ENCODE peak calls at places on chromosome 14, in eight cellular contexts. One of them, this sample, is unnamed.

GRCh38 chr14:106228541-106229158 is 702.3 kb downstream of the TMEM121 start:
- DNase-seq in activated gamma-delta T cell treated with Interleukin-2 at 50 U/mL for 16 hours: peak
- DNase-seq in T1000: no peak
- DNase-seq in GM10248: no peak
- DNase-seq in HCT116: no peak
- DNase-seq in SIG-M5: no peak
- DNase-seq in activated CD8-positive, alpha-beta memory T cell treated with anti-CD3 and anti-CD28 coated beads, Interleukin-2, amount 50 U/mL, for 4 hours: peak
- DNase-seq in head of caudate nucleus: no peak
- DNase-seq in this sample: no peak

GRCh38 chr14:105537580-105538474 is 11.4 kb downstream of the TMEM121 start:
- DNase-seq in activated gamma-delta T cell treated with Interleukin-2 at 50 U/mL for 16 hours: peak
- DNase-seq in HCT116: no peak
- DNase-seq in head of caudate nucleus: peak
- DNase-seq in SIG-M5: no peak
- DNase-seq in T1000: peak
- DNase-seq in activated CD8-positive, alpha-beta memory T cell treated with anti-CD3 and anti-CD28 coated beads, Interleukin-2, amount 50 U/mL, for 4 hours: peak
- DNase-seq in GM10248: peak
- DNase-seq in this sample: no peak

GRCh38 chr14:95426116-95426475 is 90.4 kb downstream of the SYNE3 start:
- DNase-seq in SIG-M5: no peak
- DNase-seq in GM10248: no peak
- DNase-seq in activated CD8-positive, alpha-beta memory T cell treated with anti-CD3 and anti-CD28 coated beads, Interleukin-2, amount 50 U/mL, for 4 hours: no peak
- DNase-seq in HCT116: no peak
- DNase-seq in activated gamma-delta T cell treated with Interleukin-2 at 50 U/mL for 16 hours: no peak
- DNase-seq in T1000: no peak
- DNase-seq in head of caudate nucleus: no peak
- DNase-seq in this sample: no peak

GRCh38 chr14:101400815-101401214 is 160.5 kb upstream of the DIO3 start:
- DNase-seq in HCT116: no peak
- DNase-seq in activated CD8-positive, alpha-beta memory T cell treated with anti-CD3 and anti-CD28 coated beads, Interleukin-2, amount 50 U/mL, for 4 hours: no peak
- DNase-seq in SIG-M5: no peak
- DNase-seq in T1000: no peak
- DNase-seq in activated gamma-delta T cell treated with Interleukin-2 at 50 U/mL for 16 hours: no peak
- DNase-seq in GM10248: no peak
- DNase-seq in head of caudate nucleus: no peak
- DNase-seq in this sample: no peak

GRCh38 chr14:85313801-85314207 is 216.1 kb upstream of the FLRT2 start:
- DNase-seq in activated CD8-positive, alpha-beta memory T cell treated with anti-CD3 and anti-CD28 coated beads, Interleukin-2, amount 50 U/mL, for 4 hours: no peak
- DNase-seq in GM10248: no peak
- DNase-seq in SIG-M5: no peak
- DNase-seq in head of caudate nucleus: no peak
- DNase-seq in HCT116: no peak
- DNase-seq in T1000: no peak
- DNase-seq in activated gamma-delta T cell treated with Interleukin-2 at 50 U/mL for 16 hours: no peak
- DNase-seq in this sample: no peak

GRCh38 chr14:30291216-30291615 is 267.7 kb upstream of the G2E3 start:
- DNase-seq in activated gamma-delta T cell treated with Interleukin-2 at 50 U/mL for 16 hours: no peak
- DNase-seq in head of caudate nucleus: no peak
- DNase-seq in T1000: no peak
- DNase-seq in GM10248: no peak
- DNase-seq in HCT116: no peak
- DNase-seq in SIG-M5: no peak
- DNase-seq in activated CD8-positive, alpha-beta memory T cell treated with anti-CD3 and anti-CD28 coated beads, Interleukin-2, amount 50 U/mL, for 4 hours: no peak
- DNase-seq in this sample: no peak

GRCh38 chr14:34098045-34098984 is 147.4 kb upstream of the EGLN3 start:
- DNase-seq in head of caudate nucleus: peak
- DNase-seq in T1000: no peak
- DNase-seq in GM10248: peak
- DNase-seq in activated CD8-positive, alpha-beta memory T cell treated with anti-CD3 and anti-CD28 coated beads, Interleukin-2, amount 50 U/mL, for 4 hours: no peak
- DNase-seq in HCT116: peak
- DNase-seq in SIG-M5: no peak
- DNase-seq in activated gamma-delta T cell treated with Interleukin-2 at 50 U/mL for 16 hours: peak
- DNase-seq in this sample: peak

GRCh38 chr14:104276435-104276834 is 138.0 kb downstream of the KIF26A start:
- DNase-seq in activated CD8-positive, alpha-beta memory T cell treated with anti-CD3 and anti-CD28 coated beads, Interleukin-2, amount 50 U/mL, for 4 hours: no peak
- DNase-seq in T1000: no peak
- DNase-seq in activated gamma-delta T cell treated with Interleukin-2 at 50 U/mL for 16 hours: no peak
- DNase-seq in GM10248: no peak
- DNase-seq in head of caudate nucleus: no peak
- DNase-seq in SIG-M5: no peak
- DNase-seq in HCT116: no peak
- DNase-seq in this sample: no peak

GRCh38 chr14:54253195-54253947 is 143.4 kb upstream of the CDKN3 start:
- DNase-seq in activated gamma-delta T cell treated with Interleukin-2 at 50 U/mL for 16 hours: no peak
- DNase-seq in head of caudate nucleus: no peak
- DNase-seq in HCT116: peak
- DNase-seq in T1000: peak
- DNase-seq in GM10248: peak
- DNase-seq in SIG-M5: no peak
- DNase-seq in activated CD8-positive, alpha-beta memory T cell treated with anti-CD3 and anti-CD28 coated beads, Interleukin-2, amount 50 U/mL, for 4 hours: no peak
- DNase-seq in this sample: no peak

GRCh38 chr14:37318938-37319337 is 121.2 kb downstream of the MIPOL1 start:
- DNase-seq in T1000: no peak
- DNase-seq in activated CD8-positive, alpha-beta memory T cell treated with anti-CD3 and anti-CD28 coated beads, Interleukin-2, amount 50 U/mL, for 4 hours: no peak
- DNase-seq in head of caudate nucleus: no peak
- DNase-seq in SIG-M5: no peak
- DNase-seq in HCT116: no peak
- DNase-seq in activated gamma-delta T cell treated with Interleukin-2 at 50 U/mL for 16 hours: no peak
- DNase-seq in GM10248: no peak
- DNase-seq in this sample: no peak

GRCh38 chr14:89304972-89305703 is 111.9 kb downstream of the FOXN3 start:
- DNase-seq in SIG-M5: no peak
- DNase-seq in GM10248: peak
- DNase-seq in HCT116: no peak
- DNase-seq in activated CD8-positive, alpha-beta memory T cell treated with anti-CD3 and anti-CD28 coated beads, Interleukin-2, amount 50 U/mL, for 4 hours: no peak
- DNase-seq in head of caudate nucleus: no peak
- DNase-seq in T1000: no peak
- DNase-seq in activated gamma-delta T cell treated with Interleukin-2 at 50 U/mL for 16 hours: no peak
- DNase-seq in this sample: no peak

GRCh38 chr14:23640524-23641141 is 4.5 kb downstream of the DHRS2 start:
- DNase-seq in SIG-M5: no peak
- DNase-seq in HCT116: no peak
- DNase-seq in activated CD8-positive, alpha-beta memory T cell treated with anti-CD3 and anti-CD28 coated beads, Interleukin-2, amount 50 U/mL, for 4 hours: no peak
- DNase-seq in activated gamma-delta T cell treated with Interleukin-2 at 50 U/mL for 16 hours: no peak
- DNase-seq in GM10248: peak
- DNase-seq in head of caudate nucleus: no peak
- DNase-seq in T1000: peak
- DNase-seq in this sample: no peak

GRCh38 chr14:100108840-100109593 is 43.8 kb downstream of the EVL start:
- DNase-seq in SIG-M5: no peak
- DNase-seq in GM10248: no peak
- DNase-seq in T1000: no peak
- DNase-seq in activated CD8-positive, alpha-beta memory T cell treated with anti-CD3 and anti-CD28 coated beads, Interleukin-2, amount 50 U/mL, for 4 hours: no peak
- DNase-seq in activated gamma-delta T cell treated with Interleukin-2 at 50 U/mL for 16 hours: no peak
- DNase-seq in head of caudate nucleus: peak
- DNase-seq in HCT116: no peak
- DNase-seq in this sample: no peak

GRCh38 chr14:29712586-29712985 is 215.1 kb downstream of the PRKD1 start:
- DNase-seq in GM10248: no peak
- DNase-seq in head of caudate nucleus: no peak
- DNase-seq in HCT116: no peak
- DNase-seq in T1000: no peak
- DNase-seq in SIG-M5: no peak
- DNase-seq in activated CD8-positive, alpha-beta memory T cell treated with anti-CD3 and anti-CD28 coated beads, Interleukin-2, amount 50 U/mL, for 4 hours: no peak
- DNase-seq in activated gamma-delta T cell treated with Interleukin-2 at 50 U/mL for 16 hours: no peak
- DNase-seq in this sample: no peak

GRCh38 chr14:68424443-68425172 is 368.3 kb downstream of the ZFP36L1 start:
- DNase-seq in activated gamma-delta T cell treated with Interleukin-2 at 50 U/mL for 16 hours: no peak
- DNase-seq in head of caudate nucleus: no peak
- DNase-seq in HCT116: no peak
- DNase-seq in activated CD8-positive, alpha-beta memory T cell treated with anti-CD3 and anti-CD28 coated beads, Interleukin-2, amount 50 U/mL, for 4 hours: no peak
- DNase-seq in T1000: no peak
- DNase-seq in GM10248: no peak
- DNase-seq in SIG-M5: no peak
- DNase-seq in this sample: no peak

GRCh38 chr14:93330609-93331000 is 2.2 kb downstream of the BTBD7 start:
- DNase-seq in SIG-M5: no peak
- DNase-seq in HCT116: no peak
- DNase-seq in head of caudate nucleus: no peak
- DNase-seq in GM10248: no peak
- DNase-seq in activated CD8-positive, alpha-beta memory T cell treated with anti-CD3 and anti-CD28 coated beads, Interleukin-2, amount 50 U/mL, for 4 hours: no peak
- DNase-seq in activated gamma-delta T cell treated with Interleukin-2 at 50 U/mL for 16 hours: no peak
- DNase-seq in T1000: no peak
- DNase-seq in this sample: no peak

GRCh38 chr14:72049462-72049861 is 117.2 kb downstream of the RGS6 start:
- DNase-seq in GM10248: peak
- DNase-seq in HCT116: peak
- DNase-seq in activated gamma-delta T cell treated with Interleukin-2 at 50 U/mL for 16 hours: no peak
- DNase-seq in SIG-M5: no peak
- DNase-seq in head of caudate nucleus: no peak
- DNase-seq in activated CD8-positive, alpha-beta memory T cell treated with anti-CD3 and anti-CD28 coated beads, Interleukin-2, amount 50 U/mL, for 4 hours: no peak
- DNase-seq in T1000: no peak
- DNase-seq in this sample: no peak

GRCh38 chr14:102917469-102918211 is 4.8 kb upstream of the AMN start:
- DNase-seq in T1000: peak
- DNase-seq in SIG-M5: no peak
- DNase-seq in activated gamma-delta T cell treated with Interleukin-2 at 50 U/mL for 16 hours: peak
- DNase-seq in HCT116: peak
- DNase-seq in GM10248: peak
- DNase-seq in head of caudate nucleus: peak
- DNase-seq in activated CD8-positive, alpha-beta memory T cell treated with anti-CD3 and anti-CD28 coated beads, Interleukin-2, amount 50 U/mL, for 4 hours: peak
- DNase-seq in this sample: peak

GRCh38 chr14:75282166-75282547 is 3.5 kb downstream of the FOS start:
- DNase-seq in head of caudate nucleus: no peak
- DNase-seq in activated gamma-delta T cell treated with Interleukin-2 at 50 U/mL for 16 hours: no peak
- DNase-seq in activated CD8-positive, alpha-beta memory T cell treated with anti-CD3 and anti-CD28 coated beads, Interleukin-2, amount 50 U/mL, for 4 hours: no peak
- DNase-seq in SIG-M5: no peak
- DNase-seq in GM10248: no peak
- DNase-seq in T1000: no peak
- DNase-seq in HCT116: no peak
- DNase-seq in this sample: no peak

GRCh38 chr14:94373708-94374107 is 14.7 kb downstream of the SERPINA1 start:
- DNase-seq in head of caudate nucleus: peak
- DNase-seq in GM10248: no peak
- DNase-seq in activated gamma-delta T cell treated with Interleukin-2 at 50 U/mL for 16 hours: no peak
- DNase-seq in T1000: peak
- DNase-seq in SIG-M5: no peak
- DNase-seq in HCT116: peak
- DNase-seq in activated CD8-positive, alpha-beta memory T cell treated with anti-CD3 and anti-CD28 coated beads, Interleukin-2, amount 50 U/mL, for 4 hours: no peak
- DNase-seq in this sample: no peak

GRCh38 chr14:52356025-52356424 is 41.9 kb downstream of the PTGER2 start:
- DNase-seq in HCT116: no peak
- DNase-seq in activated CD8-positive, alpha-beta memory T cell treated with anti-CD3 and anti-CD28 coated beads, Interleukin-2, amount 50 U/mL, for 4 hours: no peak
- DNase-seq in GM10248: no peak
- DNase-seq in head of caudate nucleus: no peak
- DNase-seq in SIG-M5: no peak
- DNase-seq in T1000: no peak
- DNase-seq in activated gamma-delta T cell treated with Interleukin-2 at 50 U/mL for 16 hours: no peak
- DNase-seq in this sample: no peak

GRCh38 chr14:59688224-59689170 is 111.9 kb upstream of the CCDC175 start:
- DNase-seq in SIG-M5: no peak
- DNase-seq in T1000: peak
- DNase-seq in GM10248: peak
- DNase-seq in activated gamma-delta T cell treated with Interleukin-2 at 50 U/mL for 16 hours: no peak
- DNase-seq in head of caudate nucleus: peak
- DNase-seq in HCT116: peak
- DNase-seq in activated CD8-positive, alpha-beta memory T cell treated with anti-CD3 and anti-CD28 coated beads, Interleukin-2, amount 50 U/mL, for 4 hours: no peak
- DNase-seq in this sample: peak

GRCh38 chr14:51950007-51950406 is 39.3 kb upstream of the RTRAF start:
- DNase-seq in head of caudate nucleus: no peak
- DNase-seq in T1000: no peak
- DNase-seq in activated gamma-delta T cell treated with Interleukin-2 at 50 U/mL for 16 hours: no peak
- DNase-seq in GM10248: no peak
- DNase-seq in SIG-M5: no peak
- DNase-seq in activated CD8-positive, alpha-beta memory T cell treated with anti-CD3 and anti-CD28 coated beads, Interleukin-2, amount 50 U/mL, for 4 hours: no peak
- DNase-seq in HCT116: no peak
- DNase-seq in this sample: no peak

GRCh38 chr14:84857571-84857970 is 672.4 kb upstream of the FLRT2 start:
- DNase-seq in GM10248: no peak
- DNase-seq in HCT116: no peak
- DNase-seq in activated gamma-delta T cell treated with Interleukin-2 at 50 U/mL for 16 hours: no peak
- DNase-seq in activated CD8-positive, alpha-beta memory T cell treated with anti-CD3 and anti-CD28 coated beads, Interleukin-2, amount 50 U/mL, for 4 hours: no peak
- DNase-seq in head of caudate nucleus: no peak
- DNase-seq in T1000: no peak
- DNase-seq in SIG-M5: no peak
- DNase-seq in this sample: no peak

GRCh38 chr14:23183479-23183878 is at the start of gene SLC7A8:
- DNase-seq in head of caudate nucleus: peak
- DNase-seq in HCT116: peak
- DNase-seq in activated CD8-positive, alpha-beta memory T cell treated with anti-CD3 and anti-CD28 coated beads, Interleukin-2, amount 50 U/mL, for 4 hours: peak
- DNase-seq in SIG-M5: no peak
- DNase-seq in activated gamma-delta T cell treated with Interleukin-2 at 50 U/mL for 16 hours: peak
- DNase-seq in GM10248: no peak
- DNase-seq in T1000: no peak
- DNase-seq in this sample: peak

GRCh38 chr14:77421241-77421640 is 2.1 kb downstream of the NOXRED1 start:
- DNase-seq in GM10248: no peak
- DNase-seq in activated CD8-positive, alpha-beta memory T cell treated with anti-CD3 and anti-CD28 coated beads, Interleukin-2, amount 50 U/mL, for 4 hours: no peak
- DNase-seq in T1000: no peak
- DNase-seq in activated gamma-delta T cell treated with Interleukin-2 at 50 U/mL for 16 hours: no peak
- DNase-seq in SIG-M5: no peak
- DNase-seq in HCT116: no peak
- DNase-seq in head of caudate nucleus: no peak
- DNase-seq in this sample: no peak

This sample was measured in nucleus accumbens.